ENCODE peak calls at places on chromosomes 7 and 10, in four cellular contexts. One of them, this sample, is unnamed.

GRCh38 chr10:114822771-114823463 is 1.3 kb downstream of the FHIP2A start:
- DNase-seq in fibroblast of pulmonary artery: peak; percentile 67
- DNase-seq in uterus: no peak
- DNase-seq in left ventricle myocardium inferior: no peak
- DNase-seq in this sample: no peak

GRCh38 chr10:43892062-43892765 is 243.5 kb upstream of the ZNF32 start:
- DNase-seq in fibroblast of pulmonary artery: peak; percentile 41
- DNase-seq in uterus: no peak
- DNase-seq in left ventricle myocardium inferior: no peak
- DNase-seq in this sample: no peak

GRCh38 chr7:129497156-129497555 is 5.2 kb upstream of the SMKR1 start:
- DNase-seq in left ventricle myocardium inferior: no peak
- DNase-seq in uterus: no peak
- DNase-seq in fibroblast of pulmonary artery: no peak
- DNase-seq in this sample: no peak

GRCh38 chr7:108347616-108348015 is 108.6 kb downstream of the NRCAM start:
- DNase-seq in fibroblast of pulmonary artery: peak; percentile 79
- DNase-seq in left ventricle myocardium inferior: no peak
- DNase-seq in uterus: no peak
- DNase-seq in this sample: no peak

GRCh38 chr7:75737856-75738603 is 711 bp downstream of the HIP1 start:
- DNase-seq in fibroblast of pulmonary artery: no peak
- DNase-seq in left ventricle myocardium inferior: no peak
- DNase-seq in uterus: peak; percentile 35
- DNase-seq in this sample: no peak

GRCh38 chr7:158973440-158973839 is 117.1 kb downstream of the DYNC2I1 start:
- DNase-seq in fibroblast of pulmonary artery: peak; percentile 22
- DNase-seq in left ventricle myocardium inferior: peak; percentile 45
- DNase-seq in uterus: no peak
- DNase-seq in this sample: no peak

GRCh38 chr10:15168296-15168780 is at the start of gene NMT2:
- DNase-seq in left ventricle myocardium inferior: peak; percentile 88
- DNase-seq in fibroblast of pulmonary artery: no peak
- DNase-seq in uterus: peak; percentile 87
- DNase-seq in this sample: no peak

GRCh38 chr10:10902951-10903350 is 114.7 kb upstream of the CELF2 start:
- DNase-seq in fibroblast of pulmonary artery: no peak
- DNase-seq in uterus: no peak
- DNase-seq in left ventricle myocardium inferior: no peak
- DNase-seq in this sample: no peak

GRCh38 chr7:153604-154003 is 38.8 kb upstream of the FAM20C start:
- DNase-seq in left ventricle myocardium inferior: no peak
- DNase-seq in uterus: no peak
- DNase-seq in fibroblast of pulmonary artery: no peak
- DNase-seq in this sample: no peak

GRCh38 chr10:116768786-116769185 is 26.4 kb upstream of the HSPA12A start:
- DNase-seq in fibroblast of pulmonary artery: no peak
- DNase-seq in uterus: no peak
- DNase-seq in left ventricle myocardium inferior: no peak
- DNase-seq in this sample: no peak

GRCh38 chr10:28624351-28624750 is 53.0 kb upstream of the BAMBI start:
- DNase-seq in left ventricle myocardium inferior: no peak
- DNase-seq in fibroblast of pulmonary artery: no peak
- DNase-seq in uterus: no peak
- DNase-seq in this sample: no peak

GRCh38 chr7:47211467-47212121 is 370.3 kb downstream of the TNS3 start:
- DNase-seq in fibroblast of pulmonary artery: no peak
- DNase-seq in uterus: no peak
- DNase-seq in left ventricle myocardium inferior: no peak
- DNase-seq in this sample: no peak

GRCh38 chr7:151115836-151116418 is 29.7 kb downstream of the AGAP3 start:
- DNase-seq in uterus: no peak
- DNase-seq in fibroblast of pulmonary artery: no peak
- DNase-seq in left ventricle myocardium inferior: no peak
- DNase-seq in this sample: no peak

GRCh38 chr7:50367098-50367497 is 62.6 kb downstream of the IKZF1 start:
- DNase-seq in left ventricle myocardium inferior: no peak
- DNase-seq in fibroblast of pulmonary artery: no peak
- DNase-seq in uterus: no peak
- DNase-seq in this sample: no peak

GRCh38 chr7:107816053-107816566 is 13.1 kb upstream of the SLC26A3 start:
- DNase-seq in left ventricle myocardium inferior: no peak
- DNase-seq in fibroblast of pulmonary artery: peak; percentile 49
- DNase-seq in uterus: no peak
- DNase-seq in this sample: no peak

GRCh38 chr7:95609277-95609971 is 13.1 kb upstream of the PDK4 start:
- DNase-seq in uterus: peak; percentile 55
- DNase-seq in left ventricle myocardium inferior: no peak
- DNase-seq in fibroblast of pulmonary artery: peak; percentile 80
- DNase-seq in this sample: no peak

GRCh38 chr10:50594012-50594411 is 29.7 kb downstream of the SGMS1 start:
- DNase-seq in fibroblast of pulmonary artery: peak; percentile 89
- DNase-seq in left ventricle myocardium inferior: no peak
- DNase-seq in uterus: no peak
- DNase-seq in this sample: no peak

GRCh38 chr10:112202076-112202475 is 18.5 kb upstream of the GPAM start:
- DNase-seq in uterus: no peak
- DNase-seq in left ventricle myocardium inferior: no peak
- DNase-seq in fibroblast of pulmonary artery: no peak
- DNase-seq in this sample: no peak
- TF ChIP-seq CTCF in uterus: no peak
- TF ChIP-seq CTCF in left ventricle myocardium inferior: no peak
- TF ChIP-seq CTCF in fibroblast of pulmonary artery: no peak
- TF ChIP-seq CTCF in this sample: no peak

GRCh38 chr10:102268333-102268999 is 23.1 kb downstream of the GBF1 start:
- DNase-seq in left ventricle myocardium inferior: no peak
- DNase-seq in fibroblast of pulmonary artery: peak; percentile 43
- DNase-seq in uterus: no peak
- DNase-seq in this sample: no peak
- TF ChIP-seq CTCF in left ventricle myocardium inferior: no peak
- TF ChIP-seq CTCF in fibroblast of pulmonary artery: peak; percentile 6
- TF ChIP-seq CTCF in uterus: no peak
- TF ChIP-seq CTCF in this sample: no peak

DNA sequence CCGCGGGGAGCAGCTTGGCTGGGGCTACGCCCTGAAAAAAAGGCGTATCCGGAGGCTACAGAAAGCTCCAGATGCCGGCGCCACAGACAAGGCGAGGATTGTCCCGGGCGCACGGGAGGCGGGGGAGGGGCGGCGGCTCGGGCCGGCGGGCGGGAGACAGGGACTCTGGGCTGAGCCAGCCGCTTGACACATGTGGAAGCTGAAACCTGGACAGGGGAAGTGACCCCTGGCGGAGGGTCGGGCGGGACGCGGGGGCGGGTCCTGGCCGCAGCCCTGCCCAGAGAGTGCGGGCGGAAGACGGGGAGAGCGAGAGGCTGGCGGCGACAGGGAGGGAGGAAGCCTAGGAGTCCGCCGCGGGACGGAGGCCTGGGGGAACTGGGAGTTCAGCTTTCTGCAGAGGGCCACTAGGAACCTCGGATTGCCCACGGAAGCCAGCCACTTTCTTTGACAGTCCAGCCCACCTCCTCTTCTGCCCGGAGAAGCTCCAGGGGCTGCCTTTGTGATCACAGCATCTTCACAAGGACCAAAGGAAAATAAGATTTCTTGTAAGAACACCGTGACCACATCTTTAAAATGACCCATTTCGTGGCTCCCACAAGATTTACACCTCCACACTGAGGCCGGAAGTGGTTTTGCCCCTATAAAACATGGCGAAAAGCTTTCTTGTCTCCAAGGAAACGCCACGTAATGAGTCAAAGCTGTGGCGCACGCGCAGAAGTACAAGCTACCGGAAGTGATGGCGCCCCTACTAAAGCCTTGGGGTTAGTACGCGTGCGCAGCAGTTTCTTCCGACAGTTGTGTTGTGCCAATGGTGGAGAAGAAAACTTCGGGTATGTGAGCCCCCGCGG is at the start of the genes PLOD3 and ZNHIT1:
- DNase-seq in fibroblast of pulmonary artery: peak; percentile 99
- DNase-seq in left ventricle myocardium inferior: peak; percentile 95
- DNase-seq in uterus: peak; percentile 95
- DNase-seq in this sample: peak; percentile 95
- TF ChIP-seq CTCF in fibroblast of pulmonary artery: no peak
- TF ChIP-seq CTCF in left ventricle myocardium inferior: peak; percentile 50
- TF ChIP-seq CTCF in uterus: peak; percentile 8
- TF ChIP-seq CTCF in this sample: peak; percentile 23

GRCh38 chr10:82796510-82796909 is 921.5 kb downstream of the NRG3 start:
- DNase-seq in left ventricle myocardium inferior: no peak
- DNase-seq in uterus: no peak
- DNase-seq in fibroblast of pulmonary artery: peak; percentile 27
- DNase-seq in this sample: no peak
- TF ChIP-seq CTCF in left ventricle myocardium inferior: peak; percentile 46
- TF ChIP-seq CTCF in uterus: no peak
- TF ChIP-seq CTCF in fibroblast of pulmonary artery: peak; percentile 43
- TF ChIP-seq CTCF in this sample: no peak

GRCh38 chr10:97684866-97685394 is 2.1 kb downstream of the AVPI1 start:
- DNase-seq in left ventricle myocardium inferior: no peak
- DNase-seq in uterus: no peak
- DNase-seq in fibroblast of pulmonary artery: peak; percentile 20
- DNase-seq in this sample: no peak

GRCh38 chr10:97686301-97686961 is 610 bp downstream of the AVPI1 start:
- DNase-seq in fibroblast of pulmonary artery: peak; percentile 14
- DNase-seq in uterus: no peak
- DNase-seq in left ventricle myocardium inferior: no peak
- DNase-seq in this sample: no peak

GRCh38 chr10:97686962-97687784 is at the start of gene AVPI1:
- DNase-seq in left ventricle myocardium inferior: peak; percentile 97
- DNase-seq in fibroblast of pulmonary artery: peak; percentile 98
- DNase-seq in uterus: peak; percentile 98
- DNase-seq in this sample: peak; percentile 98

GRCh38 chr10:97683556-97684357 is 3.3 kb downstream of the AVPI1 start:
- DNase-seq in uterus: no peak
- DNase-seq in left ventricle myocardium inferior: no peak
- DNase-seq in fibroblast of pulmonary artery: peak; percentile 34
- DNase-seq in this sample: no peak

DNA sequence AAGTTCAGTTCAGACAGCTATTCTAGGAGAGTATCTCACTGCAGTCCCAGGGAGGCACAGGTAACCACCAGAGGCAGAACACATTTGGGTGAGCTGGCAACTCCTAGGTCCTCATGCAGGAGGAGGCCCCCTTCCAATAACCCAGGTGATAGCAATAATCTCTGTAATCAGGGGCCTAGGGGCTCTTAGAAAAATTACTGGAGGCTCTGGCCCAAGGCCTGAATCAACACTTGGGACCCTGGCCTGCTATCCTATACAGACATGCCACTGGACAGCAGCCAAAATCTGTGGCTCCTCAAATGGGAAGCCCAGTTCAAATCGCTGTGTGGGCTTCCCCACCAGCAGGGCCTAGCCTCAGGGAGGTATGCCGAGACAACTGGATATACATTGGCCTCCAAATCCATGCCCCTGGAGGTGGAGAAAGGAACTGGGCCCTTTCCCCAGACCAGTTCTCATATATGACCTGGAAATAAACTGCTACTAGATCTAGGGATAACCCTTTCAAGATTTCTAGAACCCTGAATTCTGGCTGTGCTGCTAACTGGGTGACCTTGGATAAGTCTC is 1.6 kb downstream of the AVPI1 start:
- DNase-seq in fibroblast of pulmonary artery: peak; percentile 36
- DNase-seq in uterus: no peak
- DNase-seq in left ventricle myocardium inferior: no peak
- DNase-seq in this sample: no peak
- TF ChIP-seq CTCF in fibroblast of pulmonary artery: peak; percentile 42
- TF ChIP-seq CTCF in uterus: no peak
- TF ChIP-seq CTCF in left ventricle myocardium inferior: peak; percentile 44
- TF ChIP-seq CTCF in this sample: peak; percentile 33